ENCODE peak calls at places on chromosomes 5 and 9, in eight cellular contexts. D, C, Z, B, X, Q, O and L are unnamed samples.

GRCh38 chr9:16928179-16928945 is 57.9 kb upstream of the BNC2 start:
- DNase-seq in D (no peak), C (no peak), Z (no peak), B (no peak), X (no peak), Q (no peak), O (no peak), L (peak; percentile 51)

GRCh38 chr5:115169392-115170127 is at the start of gene TRIM36:
- DNase-seq in D (peak; percentile 78), C (peak; percentile 96), Z (peak; percentile 89), B (peak; percentile 93), X (peak; percentile 91), Q (peak; percentile 44), O (peak; percentile 95), L (no peak)

GRCh38 chr5:100647461-100648230 is 112.5 kb downstream of the FAM174A start:
- DNase-seq in D (no peak), C (peak; percentile 71), Z (peak; percentile 15), B (peak; percentile 78), X (peak; percentile 59), Q (no peak), O (no peak), L (peak; percentile 74)

GRCh38 chr9:91273853-91274552 is 87.7 kb downstream of the AUH start:
- DNase-seq in D (peak; percentile 45), C (no peak), Z (no peak), B (no peak), X (no peak), Q (no peak), O (no peak), L (peak; percentile 31)

GRCh38 chr9:124297553-124297905 is 39.8 kb downstream of the NEK6 start:
- DNase-seq in D (peak; percentile 99), C (peak; percentile 84), Z (no peak), B (peak; percentile 79), X (peak; percentile 63), Q (peak; percentile 90), O (peak; percentile 97), L (peak; percentile 80)

GRCh38 chr9:129458155-129458661 is 162.7 kb downstream of the C9orf50 start:
- DNase-seq in D (no peak), C (no peak), Z (peak; percentile 59), B (peak; percentile 37), X (peak; percentile 43), Q (no peak), O (peak; percentile 94), L (no peak)

GRCh38 chr9:115015018-115015635 is 84.7 kb upstream of the TNFSF8 start:
- DNase-seq in D (peak; percentile 77), C (peak; percentile 32), Z (no peak), B (no peak), X (no peak), Q (no peak), O (peak; percentile 65), L (no peak)

GRCh38 chr9:137402752-137403151 is 20.2 kb downstream of the EXD3 start:
- DNase-seq in D (no peak), C (no peak), Z (no peak), B (no peak), X (no peak), Q (no peak), O (no peak), L (no peak)

GRCh38 chr5:109910874-109911273 is 221.1 kb downstream of the MAN2A1 start:
- DNase-seq in D (no peak), C (no peak), Z (no peak), B (no peak), X (no peak), Q (no peak), O (no peak), L (no peak)

GRCh38 chr5:123285122-123286011 is 137.8 kb downstream of the CEP120 start:
- DNase-seq in D (peak; percentile 56), C (no peak), Z (no peak), B (no peak), X (peak; percentile 44), Q (no peak), O (peak; percentile 86), L (no peak)

GRCh38 chr9:17726298-17726697 is 147.4 kb downstream of the SH3GL2 start:
- DNase-seq in D (no peak), C (no peak), Z (no peak), B (no peak), X (no peak), Q (no peak), O (no peak), L (no peak)

GRCh38 chr5:76608833-76609232 is 14.4 kb downstream of the F2RL2 start:
- DNase-seq in D (peak; percentile 48), C (no peak), Z (no peak), B (no peak), X (no peak), Q (peak; percentile 79), O (no peak), L (no peak)

GRCh38 chr5:140567871-140568270 is 3.2 kb downstream of the SLC35A4 start:
- DNase-seq in D (no peak), C (no peak), Z (no peak), B (no peak), X (no peak), Q (no peak), O (peak; percentile 9), L (no peak)

GRCh38 chr9:105242062-105242461 is 2.4 kb upstream of the SLC44A1 start:
- DNase-seq in D (no peak), C (no peak), Z (no peak), B (no peak), X (no peak), Q (no peak), O (no peak), L (no peak)

GRCh38 chr5:54412913-54413312 is 42.6 kb upstream of the HSPB3 start:
- DNase-seq in D (no peak), C (no peak), Z (no peak), B (no peak), X (no peak), Q (no peak), O (no peak), L (no peak)

GRCh38 chr5:144205141-144205551 is 34.5 kb downstream of the KCTD16 start:
- DNase-seq in D (peak; percentile 63), C (peak; percentile 60), Z (peak; percentile 53), B (no peak), X (peak; percentile 39), Q (no peak), O (peak; percentile 81), L (no peak)

GRCh38 chr5:149030392-149030791 is 32.5 kb downstream of the SH3TC2 start:
- DNase-seq in D (no peak), C (no peak), Z (no peak), B (no peak), X (no peak), Q (peak; percentile 79), O (peak; percentile 58), L (no peak)

GRCh38 chr5:4659836-4660235 is 480.3 kb upstream of the ADAMTS16 start:
- DNase-seq in D (no peak), C (no peak), Z (no peak), B (no peak), X (no peak), Q (no peak), O (no peak), L (no peak)
- TF ChIP-seq CTCF in D (no peak), C (no peak), Z (no peak), B (no peak), X (no peak), Q (no peak), O (no peak), L (no peak)

DNA sequence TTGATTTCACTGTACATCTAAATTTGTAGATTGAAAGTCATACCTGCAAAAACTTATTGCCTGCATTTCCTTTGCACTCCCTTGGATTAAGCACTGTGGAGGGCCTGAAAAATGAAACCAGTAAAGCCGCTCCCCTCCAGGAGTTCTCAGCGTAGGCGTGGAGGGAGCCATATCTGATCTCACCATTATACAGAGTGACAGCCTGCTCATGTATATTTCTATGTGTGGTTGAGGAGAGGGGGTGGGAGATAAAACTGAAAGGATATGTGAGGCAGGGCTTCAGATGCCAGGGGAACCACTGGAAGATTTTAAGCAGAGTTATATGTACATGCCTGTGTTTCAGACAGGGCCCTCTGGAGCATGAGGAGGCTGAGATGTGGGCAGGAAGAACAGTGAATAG is 303.0 kb downstream of the MSX2 start:
- DNase-seq in D (no peak), C (no peak), Z (no peak), B (no peak), X (no peak), Q (no peak), O (no peak), L (no peak)
- H3K4me3 ChIP-seq in D (no peak overlapping the region), C (no peak overlapping the region), Z (no peak overlapping the region), B (no peak overlapping the region), X (no peak overlapping the region), Q (no peak overlapping the region), O (no peak overlapping the region), L (no peak overlapping the region)

DNA sequence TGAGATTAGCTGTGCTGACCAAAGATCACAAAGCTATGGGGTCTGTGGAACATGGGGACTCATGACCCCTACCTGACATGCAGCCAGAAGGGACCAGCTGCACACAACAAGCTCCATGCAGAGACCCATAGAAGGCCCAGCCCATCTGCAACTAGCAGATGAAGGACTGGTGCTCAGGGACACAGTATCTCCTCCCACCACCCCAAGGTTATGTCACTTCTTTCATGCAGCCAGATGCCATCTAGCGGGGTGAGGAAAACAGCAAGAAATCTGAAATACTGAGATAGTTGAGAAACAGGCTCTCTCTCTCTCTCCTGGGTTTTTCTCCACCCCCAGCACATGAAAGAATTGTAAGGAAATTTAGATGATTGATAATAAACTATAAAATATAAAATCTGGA is 161.3 kb upstream of the DAPK1 start:
- DNase-seq in D (peak; percentile 28), C (peak; percentile 53), Z (no peak), B (no peak), X (no peak), Q (no peak), O (peak; percentile 62), L (no peak)
- TF ChIP-seq CTCF in D (peak; percentile 41), C (peak; percentile 31), Z (no peak), B (no peak), X (no peak), Q (no peak), O (no peak), L (no peak)

DNA sequence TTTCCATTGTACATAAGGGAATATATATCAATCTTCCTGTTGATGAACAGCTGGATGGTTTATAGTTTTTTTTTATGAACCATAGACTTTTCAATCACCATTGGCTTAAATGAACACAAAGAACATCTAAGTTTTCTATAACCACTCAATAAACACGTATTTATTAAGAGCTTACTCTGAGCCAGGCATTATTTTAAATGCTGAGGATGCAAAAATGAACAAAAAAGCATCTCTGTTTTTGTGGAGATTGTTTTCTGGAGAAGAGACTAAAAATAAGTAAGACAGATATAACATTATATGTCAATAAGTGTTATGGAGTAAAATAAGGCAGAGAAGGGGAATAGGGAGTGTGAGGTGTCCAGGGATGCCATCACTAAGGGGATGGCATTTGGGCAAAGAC is 52.1 kb upstream of the SLC24A2 start:
- DNase-seq in D (no peak), C (no peak), Z (no peak), B (no peak), X (no peak), Q (no peak), O (no peak), L (no peak)
- H3K4me3 ChIP-seq in D (no peak overlapping the region), C (no peak overlapping the region), Z (no peak overlapping the region), B (no peak overlapping the region), X (no peak overlapping the region), Q (no peak overlapping the region), O (no peak overlapping the region), L (no peak overlapping the region)